ENCODE peak calls at places on chromosomes 12 and 14, in five cellular contexts. X is left ventricle myocardium inferior; I is neural progenitor cell; L is small intestine; F is CD4-positive, CD25-positive, alpha-beta regulatory T cell. S is an unnamed sample. For H3K4me1, the result is how much of the 10 kb centered on the place peaks cover.

GRCh38 chr14:99602788-99603415 is 1.1 kb downstream of the CCDC85C start:
- DNase-seq in X (no peak), I (peak), L (no peak), F (no peak), S (no peak)

GRCh38 chr14:43793579-43793978 is 713.5 kb downstream of the FSCB start:
- DNase-seq in L (no peak), I (no peak), X (no peak), F (no peak), S (no peak)

GRCh38 chr12:64034901-64035576 is 187.1 kb downstream of the KICS2 start:
- DNase-seq in L (no peak), I (no peak), F (no peak), X (no peak), S (no peak)

GRCh38 chr12:27812502-27812901 is 32.5 kb upstream of the MANSC4 start:
- DNase-seq in F (no peak), I (no peak), X (no peak), L (no peak), S (no peak)

GRCh38 chr12:49917788-49918173 is 14.1 kb upstream of the FAIM2 start:
- DNase-seq in I (no peak), F (no peak), X (no peak), L (no peak), S (no peak)

GRCh38 chr12:116133149-116133548 is 144.3 kb downstream of the MED13L start:
- DNase-seq in F (no peak), L (no peak), I (no peak), X (no peak), S (no peak)

GRCh38 chr12:106070147-106070546 is 68.6 kb downstream of the NUAK1 start:
- DNase-seq in X (no peak), I (no peak), L (no peak), F (no peak), S (no peak)

GRCh38 chr12:2324375-2324774 is 271.6 kb downstream of the CACNA1C start:
- DNase-seq in I (no peak), X (no peak), F (no peak), L (peak), S (peak)

GRCh38 chr14:105530446-105531087 is 4.2 kb downstream of the TMEM121 start:
- DNase-seq in I (no peak), F (no peak), L (no peak), X (no peak), S (no peak)

GRCh38 chr12:76025601-76026575 is 5.7 kb downstream of the PHLDA1 start:
- DNase-seq in X (no peak), F (no peak), I (no peak), L (no peak), S (no peak)

GRCh38 chr14:58566979-58567378 is 70.8 kb upstream of the DACT1 start:
- DNase-seq in F (no peak), X (no peak), I (no peak), L (no peak), S (no peak)

GRCh38 chr14:63212776-63213500 is 8.7 kb downstream of the RHOJ start:
- DNase-seq in L (no peak), F (no peak), X (no peak), I (no peak), S (no peak)

GRCh38 chr14:105495101-105495989 is 4.3 kb downstream of the TEDC1 start:
- DNase-seq in I (no peak), F (no peak), X (peak), L (no peak), S (no peak)

GRCh38 chr14:99035712-99036593 is 236.0 kb downstream of the BCL11B start:
- DNase-seq in X (peak), L (no peak), I (peak), F (no peak), S (peak)

GRCh38 chr14:81087230-81087629 is 131.8 kb downstream of the TSHR start:
- DNase-seq in X (no peak), L (no peak), F (no peak), I (no peak), S (no peak)

GRCh38 chr12:104197264-104197663 is 18.3 kb upstream of the TXNRD1 start:
- DNase-seq in X (no peak), F (no peak), I (no peak), L (no peak), S (no peak)

GRCh38 chr12:52280796-52281560 is 6.5 kb downstream of the KRT86 start:
- DNase-seq in F (no peak), X (peak), I (no peak), L (no peak), S (peak)

GRCh38 chr12:19689801-19690472 is 250.6 kb downstream of the AEBP2 start:
- DNase-seq in F (no peak), L (peak), X (no peak), I (no peak), S (no peak)

GRCh38 chr14:61147898-61148549 is 133.1 kb downstream of the TMEM30B start:
- DNase-seq in X (no peak), I (peak), L (no peak), F (no peak), S (peak)

GRCh38 chr12:48925218-48925871 is at the start of gene FKBP11:
- DNase-seq in X (peak), L (peak), I (peak), F (peak), S (no peak)

GRCh38 chr12:68242777-68243176 is 10.6 kb downstream of the IL22 start:
- DNase-seq in L (no peak), X (no peak), F (no peak), I (no peak), S (no peak)

GRCh38 chr14:74562515-74563232 is 49.4 kb downstream of the LTBP2 start:
- DNase-seq in X (no peak), F (no peak), I (no peak), L (no peak), S (no peak)

GRCh38 chr14:97329701-97330100 is 532.5 kb downstream of the VRK1 start:
- DNase-seq in L (no peak), F (no peak), I (peak), X (no peak), S (no peak)

GRCh38 chr14:59407246-59407615 is 57.9 kb downstream of the GPR135 start:
- DNase-seq in F (no peak), X (no peak), L (no peak), I (no peak), S (no peak)

GRCh38 chr12:27272375-27273028 is 28.4 kb downstream of the STK38L start:
- DNase-seq in F (no peak), L (peak), I (no peak), X (no peak), S (no peak)

GRCh38 chr12:4909397-4909733 is 340 bp upstream of the KCNA1 start:
- DNase-seq in X (no peak), F (no peak), L (no peak), I (peak), S (no peak)

GRCh38 chr14:38442208-38442607 is 186.3 kb upstream of the CLEC14A start:
- DNase-seq in X (no peak), I (no peak), F (no peak), L (no peak), S (no peak)

GRCh38 chr12:58529114-58529665 is 391.1 kb downstream of the LRIG3 start:
- DNase-seq in F (no peak), X (no peak), I (no peak), L (no peak), S (no peak)
- H3K27ac ChIP-seq in F (no peak), X (no peak), I (no peak), L (no peak), S (no peak)

GRCh38 chr12:6268484-6269157 is 41.9 kb upstream of the PLEKHG6 start:
- DNase-seq in F (no peak), I (no peak), L (no peak), X (no peak), S (no peak)
- H3K4me3 ChIP-seq in F (no peak), I (no peak), L (no peak), X (no peak), S (no peak)

DNA sequence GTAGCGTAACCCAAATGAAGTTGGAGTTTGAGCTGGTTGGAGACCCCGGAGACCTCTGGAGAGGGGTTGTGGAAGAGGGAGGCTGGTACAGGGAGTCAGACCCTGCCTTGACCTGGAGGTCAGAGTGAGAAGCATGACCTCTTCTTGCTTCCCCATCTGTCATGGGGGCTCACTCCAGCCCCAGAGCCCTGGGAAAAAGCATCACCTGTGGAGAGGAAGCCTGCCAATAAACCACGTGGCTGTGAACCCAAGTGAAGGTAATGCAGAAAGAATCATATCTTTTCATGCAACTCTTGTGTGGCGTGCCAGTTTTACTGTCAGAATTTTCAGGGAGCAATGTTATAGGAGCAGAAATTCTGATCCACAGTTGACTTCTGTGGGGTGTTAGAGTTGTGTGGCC is 178.5 kb upstream of the PRICKLE1 start:
- DNase-seq in I (no peak), F (no peak), X (no peak), L (no peak), S (no peak)
- H3K4me1 ChIP-seq in I (under half), F (under half), X (under half), L (under half), S (under half)

GRCh38 chr12:95717336-95717928 is 73.1 kb downstream of the NTN4 start:
- DNase-seq in F (no peak), I (no peak), X (no peak), L (no peak), S (no peak)

GRCh38 chr12:95721320-95721719 is 69.2 kb downstream of the NTN4 start:
- DNase-seq in X (no peak), I (peak), L (no peak), F (no peak), S (no peak)

GRCh38 chr12:95718772-95719171 is 71.8 kb downstream of the NTN4 start:
- DNase-seq in X (no peak), L (no peak), I (no peak), F (no peak), S (no peak)

GRCh38 chr12:95715177-95715576 is 75.4 kb downstream of the NTN4 start:
- DNase-seq in L (no peak), I (no peak), X (no peak), F (no peak), S (no peak)

DNA sequence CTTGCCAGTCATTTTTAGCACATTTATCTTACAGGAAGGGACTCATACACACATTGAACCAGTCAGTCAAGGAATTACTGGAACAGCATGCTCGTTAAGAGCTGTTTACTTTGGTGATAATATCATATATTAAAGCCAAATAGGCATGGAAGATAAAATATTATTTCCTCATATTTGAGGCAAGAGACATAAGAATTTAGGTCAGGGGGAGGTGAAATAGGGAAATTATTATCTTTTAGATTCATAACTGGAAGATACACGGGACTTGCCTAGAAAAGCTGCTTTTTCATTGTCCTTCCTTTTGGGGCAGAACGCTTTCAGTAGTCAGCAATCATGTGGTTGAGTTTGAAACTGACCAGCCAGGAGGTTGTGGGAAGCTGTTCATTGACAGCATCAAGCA is 72.6 kb downstream of the NTN4 start:
- DNase-seq in I (no peak), X (no peak), L (no peak), F (no peak), S (no peak)
- H3K27ac ChIP-seq in I (no peak), X (peak), L (no peak), F (no peak), S (no peak)

GRCh38 chr14:36505193-36505815 is 14.7 kb downstream of the NKX2-1 start:
- DNase-seq in I (peak), L (no peak), F (no peak), X (no peak), S (no peak)
- H3K4me3 ChIP-seq in I (no peak), L (no peak), F (no peak), X (no peak), S (no peak)

DNA sequence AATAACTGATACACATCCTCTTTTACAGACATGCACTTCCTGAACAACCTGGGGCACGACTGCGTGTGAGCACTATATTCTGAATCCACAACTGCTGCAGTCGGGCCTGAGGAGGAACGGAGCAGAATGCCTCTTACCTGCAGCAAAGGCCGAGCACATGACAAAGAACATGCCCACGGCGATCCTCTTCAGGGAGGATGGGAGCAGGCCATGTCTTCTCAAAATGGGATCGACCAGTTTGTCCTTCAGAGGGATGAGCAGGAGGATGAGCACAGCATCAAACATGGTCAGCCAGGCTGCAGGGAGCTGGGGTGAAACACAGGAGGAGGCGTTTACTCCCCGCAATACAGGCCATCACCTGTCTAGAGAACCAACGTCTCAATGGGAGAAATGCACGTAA is 15.1 kb downstream of the SLC15A4 start:
- DNase-seq in F (no peak), X (no peak), L (no peak), I (no peak), S (no peak)
- H3K4me1 ChIP-seq in F (under half), X (half or more), L (under half), I (under half), S (under half)

GRCh38 chr12:46369095-46369473 is 3.5 kb downstream of the SLC38A2 start:
- DNase-seq in X (no peak), F (no peak), I (peak), L (peak), S (no peak)

GRCh38 chr12:46370792-46371717 is 1.5 kb downstream of the SLC38A2 start:
- DNase-seq in X (peak), I (peak), F (peak), L (peak), S (peak)

GRCh38 chr12:46369474-46370379 is 2.8 kb downstream of the SLC38A2 start:
- DNase-seq in F (no peak), X (no peak), L (peak), I (no peak), S (no peak)

GRCh38 chr12:46371718-46372130 is 849 bp downstream of the SLC38A2 start:
- DNase-seq in X (peak), L (peak), I (peak), F (peak), S (peak)

DNA sequence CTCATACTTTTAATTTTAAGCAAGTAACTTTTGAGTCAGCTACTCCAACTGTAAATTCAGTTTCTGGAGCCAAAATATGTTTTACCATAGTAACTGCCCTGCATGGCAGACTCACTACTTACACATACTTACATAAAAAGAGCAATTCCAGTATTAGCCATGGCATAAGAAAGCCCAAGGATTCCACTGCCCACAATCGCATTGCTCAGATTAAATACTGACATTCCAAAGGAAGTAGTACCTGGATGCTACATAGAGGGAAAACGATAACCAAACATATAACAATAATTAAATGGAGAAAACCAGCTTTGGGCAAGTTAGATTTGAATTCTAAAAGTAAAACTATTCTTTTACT is 2.2 kb downstream of the SLC38A2 start:
- DNase-seq in L (no peak), F (no peak), X (no peak), I (no peak), S (no peak)
- H3K27ac ChIP-seq in L (no peak), F (peak), X (peak), I (no peak), S (no peak)